ENCODE peak calls at places on chromosomes 13 and 19, in four cellular contexts. T is IMR-90, Z is mesenchymal stem cell, S is neuronal stem cell. H is an unnamed sample.

GRCh38 chr19:28710278-28710677 is 502.7 kb downstream of the UQCRFS1 start:
- DNase-seq in T (peak; percentile 67), Z (peak; percentile 76), S (peak; percentile 59), H (no peak)

GRCh38 chr13:102422690-102423089 is 20.8 kb upstream of the FGF14 start:
- DNase-seq in T (no peak), Z (no peak), S (no peak), H (no peak)

GRCh38 chr13:27481766-27482165 is 31.4 kb upstream of the MTIF3 start:
- DNase-seq in T (peak; percentile 10), Z (peak; percentile 22), S (peak; percentile 56), H (peak; percentile 77)

GRCh38 chr13:100156786-100157185 is 67.9 kb downstream of the PCCA start:
- DNase-seq in T (no peak), Z (no peak), S (no peak), H (no peak)

GRCh38 chr13:60990032-60990733 is 425.5 kb downstream of the PCDH20 start:
- DNase-seq in T (no peak), Z (no peak), S (no peak), H (no peak)

GRCh38 chr19:8149261-8150094 is at the start of gene FBN3:
- DNase-seq in T (no peak), Z (no peak), S (peak; percentile 42), H (no peak)

GRCh38 chr19:33277434-33277833 is 24.9 kb downstream of the CEBPA start:
- DNase-seq in T (no peak), Z (no peak), S (no peak), H (no peak)

GRCh38 chr13:65677906-65678305 is 1552.2 kb downstream of the PCDH9 start:
- DNase-seq in T (peak; percentile 5), Z (peak; percentile 18), S (no peak), H (no peak)

GRCh38 chr19:50204811-50205675 is 1.6 kb downstream of the MYH14 start:
- DNase-seq in T (no peak), Z (no peak), S (peak; percentile 72), H (no peak)

GRCh38 chr13:99275093-99275469 is 16.9 kb upstream of the GPR18 start:
- DNase-seq in T (peak; percentile 84), Z (peak; percentile 34), S (no peak), H (no peak)

GRCh38 chr13:65656740-65657329 is 1573.3 kb downstream of the PCDH9 start:
- DNase-seq in T (peak; percentile 30), Z (peak; percentile 25), S (no peak), H (peak; percentile 1)

GRCh38 chr13:100508391-100508790 is 80.2 kb downstream of the GGACT start:
- DNase-seq in T (no peak), Z (no peak), S (no peak), H (no peak)

GRCh38 chr13:103291693-103292572 is 225.7 kb upstream of the SLC10A2 start:
- DNase-seq in T (no peak), Z (no peak), S (peak; percentile 23), H (no peak)

GRCh38 chr19:8261347-8261746 is 46.8 kb downstream of the CD320 start:
- DNase-seq in T (no peak), Z (no peak), S (no peak), H (no peak)

GRCh38 chr19:29040291-29040690 is 172.7 kb downstream of the UQCRFS1 start:
- DNase-seq in T (no peak), Z (no peak), S (no peak), H (no peak)

GRCh38 chr19:49447485-49448431 is 3.9 kb downstream of the PIH1D1 start:
- DNase-seq in T (peak; percentile 8), Z (no peak), S (no peak), H (no peak)

GRCh38 chr13:92175330-92175729 is 776.9 kb downstream of the GPC5 start:
- DNase-seq in T (peak; percentile 62), Z (peak; percentile 79), S (peak; percentile 14), H (no peak)

GRCh38 chr13:46134961-46135522 is 30.2 kb upstream of the CPB2 start:
- DNase-seq in T (peak; percentile 2), Z (no peak), S (no peak), H (peak; percentile 71)

GRCh38 chr19:31268751-31269150 is 80.5 kb downstream of the TSHZ3 start:
- DNase-seq in T (no peak), Z (no peak), S (no peak), H (no peak)

GRCh38 chr19:45814166-45814780 is 835 bp downstream of the RSPH6A start:
- DNase-seq in T (no peak), Z (no peak), S (no peak), H (no peak)

GRCh38 chr19:29533578-29534544 is 8.1 kb downstream of the VSTM2B start:
- DNase-seq in T (no peak), Z (no peak), S (no peak), H (no peak)

GRCh38 chr19:46860125-46860845 is 512 bp upstream of the ARHGAP35 start:
- DNase-seq in T (peak; percentile 98), Z (peak; percentile 99), S (peak; percentile 97), H (peak; percentile 95)
- H4K91ac ChIP-seq in T (peak overlapping the region; percentile 73), Z (peak overlapping the region; percentile 99), S (peak overlapping the region; percentile 99), H (peak overlapping the region; percentile 84)

GRCh38 chr13:50527612-50528509 is 315.6 kb downstream of the DLEU7 start:
- DNase-seq in T (no peak), Z (no peak), S (no peak), H (no peak)

GRCh38 chr13:50531917-50532899 is 311.3 kb downstream of the DLEU7 start:
- DNase-seq in T (peak; percentile 62), Z (no peak), S (no peak), H (no peak)

GRCh38 chr13:50524540-50524939 is 319.0 kb downstream of the DLEU7 start:
- DNase-seq in T (no peak), Z (no peak), S (no peak), H (no peak)

GRCh38 chr13:50526771-50527567 is 316.5 kb downstream of the DLEU7 start:
- DNase-seq in T (no peak), Z (no peak), S (no peak), H (no peak)

GRCh38 chr13:50529154-50529882 is 314.2 kb downstream of the DLEU7 start:
- DNase-seq in T (peak; percentile 89), Z (peak; percentile 52), S (no peak), H (peak; percentile 74)
- H4K91ac ChIP-seq in T (peak overlapping the region; percentile 97), Z (peak overlapping the region; percentile 87), S (no peak overlapping the region), H (peak overlapping the region; percentile 45)

GRCh38 chr13:111614009-111614408 is 293.6 kb downstream of the TEX29 start:
- DNase-seq in T (no peak), Z (no peak), S (no peak), H (no peak)

GRCh38 chr13:111612918-111613317 is 292.5 kb downstream of the TEX29 start:
- DNase-seq in T (no peak), Z (no peak), S (no peak), H (no peak)

GRCh38 chr13:111614613-111615012 is 294.2 kb downstream of the TEX29 start:
- DNase-seq in T (no peak), Z (no peak), S (no peak), H (no peak)

GRCh38 chr13:111620586-111620985 is 300.1 kb downstream of the TEX29 start:
- DNase-seq in T (no peak), Z (no peak), S (no peak), H (no peak)

GRCh38 chr13:111616203-111616602 is 295.8 kb downstream of the TEX29 start:
- DNase-seq in T (no peak), Z (no peak), S (no peak), H (no peak)
- H4K91ac ChIP-seq in T (no peak overlapping the region), Z (no peak overlapping the region), S (no peak overlapping the region), H (no peak overlapping the region)

GRCh38 chr19:16470911-16471811 is 609 bp downstream of the EPS15L1 start:
- DNase-seq in T (peak; percentile 55), Z (peak; percentile 49), S (no peak), H (no peak)

GRCh38 chr19:16472992-16473391 is 1.2 kb upstream of the EPS15L1 start:
- DNase-seq in T (no peak), Z (no peak), S (no peak), H (no peak)

GRCh38 chr19:16476401-16476800 is 4.6 kb upstream of the EPS15L1 start:
- DNase-seq in T (no peak), Z (no peak), S (no peak), H (peak; percentile 79)

GRCh38 chr19:16477311-16477710 is 5.5 kb upstream of the EPS15L1 start:
- DNase-seq in T (no peak), Z (no peak), S (no peak), H (peak; percentile 96)

DNA sequence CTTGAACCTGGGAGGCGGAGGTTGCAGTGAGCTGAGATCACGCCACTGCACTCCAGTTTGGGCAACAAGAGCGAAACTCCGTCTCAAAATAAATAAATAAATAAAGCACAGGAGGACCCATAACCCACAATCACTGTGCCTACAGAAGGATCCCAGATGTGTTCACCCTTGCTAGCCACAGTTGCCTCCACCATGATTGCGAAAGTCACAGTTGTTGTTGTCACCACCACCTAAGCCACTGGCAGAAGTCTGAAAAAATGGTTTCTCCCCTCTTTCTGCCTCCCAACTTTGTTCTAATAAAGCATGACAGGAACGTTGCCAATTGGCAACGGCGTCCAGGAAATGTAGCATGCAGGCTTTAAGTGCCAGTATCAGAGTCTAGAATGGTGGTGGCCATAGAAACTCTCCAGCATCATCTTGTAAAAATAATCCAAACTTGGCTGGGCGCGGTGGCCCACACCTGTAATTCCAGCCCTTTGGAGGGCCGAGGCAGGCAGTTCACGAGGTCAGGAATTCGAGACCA is 2.2 kb upstream of the EPS15L1 start:
- DNase-seq in T (no peak), Z (no peak), S (no peak), H (no peak)
- H4K91ac ChIP-seq in T (no peak overlapping the region), Z (no peak overlapping the region), S (no peak overlapping the region), H (no peak overlapping the region)

GRCh38 chr19:35000647-35001501 is 751 bp downstream of the GRAMD1A start:
- DNase-seq in T (peak; percentile 50), Z (peak; percentile 67), S (no peak), H (peak; percentile 30)
- H4K91ac ChIP-seq in T (peak overlapping the region; percentile 20), Z (peak overlapping the region; percentile 91), S (no peak overlapping the region), H (peak overlapping the region; percentile 94)

DNA sequence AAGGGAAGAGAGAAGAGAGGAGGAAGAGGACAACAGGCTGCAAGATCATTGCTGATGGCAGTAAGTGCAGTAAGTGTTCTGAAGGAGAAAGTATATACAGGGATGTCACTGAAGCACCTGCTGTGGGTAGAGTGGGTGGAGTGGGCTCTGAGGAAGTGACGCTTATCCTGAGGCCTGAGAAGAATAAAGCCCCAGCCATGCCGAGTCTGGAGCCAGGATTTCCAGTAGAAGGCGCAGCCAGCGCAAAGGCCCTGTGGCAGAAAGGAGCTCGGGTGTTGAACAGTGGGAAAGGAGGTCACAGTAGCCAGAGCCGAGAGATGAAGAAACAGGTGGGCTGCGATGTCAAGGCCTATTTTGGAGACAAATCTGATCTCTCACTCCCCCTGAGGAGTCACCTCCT is 31.8 kb upstream of the ADGRE5 start:
- DNase-seq in T (no peak), Z (no peak), S (no peak), H (no peak)
- H4K91ac ChIP-seq in T (no peak overlapping the region), Z (no peak overlapping the region), S (no peak overlapping the region), H (no peak overlapping the region)

GRCh38 chr13:112766336-112766735 is 76.5 kb downstream of the ATP11A start:
- DNase-seq in T (no peak), Z (no peak), S (no peak), H (no peak)
- H4K91ac ChIP-seq in T (no peak overlapping the region), Z (no peak overlapping the region), S (no peak overlapping the region), H (no peak overlapping the region)

GRCh38 chr19:17949956-17950309 is 17.0 kb upstream of the KCNN1 start:
- DNase-seq in T (no peak), Z (peak; percentile 29), S (no peak), H (no peak)
- H4K91ac ChIP-seq in T (no peak overlapping the region), Z (no peak overlapping the region), S (no peak overlapping the region), H (no peak overlapping the region)

GRCh38 chr19:40716031-40716654 is 543 bp downstream of the COQ8B start:
- DNase-seq in T (peak; percentile 95), Z (no peak), S (no peak), H (peak; percentile 90)
- H4K91ac ChIP-seq in T (peak overlapping the region; percentile 71), Z (peak overlapping the region; percentile 79), S (no peak overlapping the region), H (peak overlapping the region; percentile 85)

H was measured in trophoblast cell.